ENCODE peak calls at places on chromosomes 5 and 9, in nine cellular contexts. N, D, B, P, M, T, F, U and Y are unnamed samples.

GRCh38 chr9:35827486-35827885 is 1.0 kb downstream of the FAM221B start:
- DNase-seq in N (no peak), D (no peak), B (no peak), P (no peak), M (no peak), T (no peak), F (peak), U (peak), Y (no peak)

GRCh38 chr5:135217669-135218485 is 181.2 kb downstream of the MACROH2A1 start:
- DNase-seq in N (no peak), D (peak), B (no peak), P (peak), M (no peak), T (no peak), F (no peak), U (no peak), Y (no peak)

GRCh38 chr9:1373445-1373844 is 323.3 kb downstream of the DMRT2 start:
- DNase-seq in N (no peak), D (no peak), B (no peak), P (no peak), M (no peak), T (no peak), F (no peak), U (no peak), Y (no peak)

GRCh38 chr9:129309041-129309430 is 131.0 kb upstream of the IER5L start:
- DNase-seq in N (no peak), D (peak), B (no peak), P (no peak), M (no peak), T (no peak), F (no peak), U (no peak), Y (no peak)

GRCh38 chr5:139651502-139651862 is 3.3 kb downstream of the CXXC5 start:
- DNase-seq in N (no peak), D (no peak), B (no peak), P (no peak), M (no peak), T (no peak), F (peak), U (no peak), Y (peak)

GRCh38 chr9:131432597-131433301 is 38.9 kb downstream of the PRRC2B start:
- DNase-seq in N (no peak), D (no peak), B (no peak), P (no peak), M (no peak), T (no peak), F (peak), U (peak), Y (no peak)

GRCh38 chr9:22098636-22099332 is 89.7 kb upstream of the CDKN2B start:
- DNase-seq in N (no peak), D (no peak), B (no peak), P (no peak), M (no peak), T (no peak), F (no peak), U (no peak), Y (no peak)

GRCh38 chr9:83013867-83014605 is 48.9 kb downstream of the RASEF start:
- DNase-seq in N (no peak), D (no peak), B (no peak), P (no peak), M (no peak), T (no peak), F (peak), U (peak), Y (peak)

GRCh38 chr5:43676083-43676840 is 73.3 kb downstream of the NNT start:
- DNase-seq in N (no peak), D (no peak), B (no peak), P (no peak), M (no peak), T (no peak), F (no peak), U (no peak), Y (no peak)

GRCh38 chr9:106596984-106597383 is 266.0 kb upstream of the ZNF462 start:
- DNase-seq in N (no peak), D (no peak), B (no peak), P (no peak), M (no peak), T (no peak), F (no peak), U (no peak), Y (no peak)

GRCh38 chr9:69900406-69900805 is 79.8 kb downstream of the CFAP95 start:
- DNase-seq in N (no peak), D (no peak), B (no peak), P (no peak), M (no peak), T (no peak), F (peak), U (no peak), Y (no peak)

GRCh38 chr5:168318237-168318636 is 26.8 kb downstream of the WWC1 start:
- DNase-seq in N (no peak), D (no peak), B (no peak), P (no peak), M (no peak), T (no peak), F (no peak), U (no peak), Y (no peak)

GRCh38 chr5:82142928-82143577 is 135.1 kb downstream of the RPS23 start:
- DNase-seq in N (no peak), D (no peak), B (no peak), P (no peak), M (no peak), T (no peak), F (no peak), U (no peak), Y (no peak)

GRCh38 chr9:32672478-32672877 is 37.0 kb upstream of the TAF1L start:
- DNase-seq in N (no peak), D (no peak), B (no peak), P (no peak), M (no peak), T (no peak), F (peak), U (peak), Y (peak)

GRCh38 chr9:15373201-15373530 is 49.5 kb upstream of the SNAPC3 start:
- DNase-seq in N (no peak), D (no peak), B (no peak), P (no peak), M (no peak), T (no peak), F (peak), U (peak), Y (peak)

GRCh38 chr9:133707065-133707760 is 30.9 kb downstream of the SARDH start:
- DNase-seq in N (no peak), D (no peak), B (peak), P (peak), M (no peak), T (no peak), F (peak), U (no peak), Y (no peak)

GRCh38 chr9:101791938-101792337 is 53.5 kb upstream of the GRIN3A start:
- DNase-seq in N (no peak), D (no peak), B (peak), P (no peak), M (peak), T (peak), F (peak), U (no peak), Y (peak)

GRCh38 chr5:164013077-164013670 is 507.8 kb downstream of the MAT2B start:
- DNase-seq in N (peak), D (peak), B (peak), P (no peak), M (peak), T (peak), F (peak), U (peak), Y (peak)

GRCh38 chr5:139848508-139849100 is 53.0 kb downstream of the PSD2 start:
- DNase-seq in N (no peak), D (no peak), B (no peak), P (peak), M (peak), T (no peak), F (no peak), U (no peak), Y (no peak)

GRCh38 chr9:129854588-129855110 is 19.4 kb downstream of the USP20 start:
- DNase-seq in N (no peak), D (no peak), B (no peak), P (no peak), M (no peak), T (no peak), F (no peak), U (no peak), Y (no peak)

GRCh38 chr5:132074091-132074771 is 642 bp downstream of the CSF2 start:
- DNase-seq in N (no peak), D (no peak), B (no peak), P (no peak), M (no peak), T (no peak), F (no peak), U (no peak), Y (no peak)

GRCh38 chr5:79697222-79698164 is 7.9 kb downstream of the CMYA5 start:
- DNase-seq in N (no peak), D (no peak), B (no peak), P (no peak), M (no peak), T (no peak), F (peak), U (no peak), Y (no peak)

GRCh38 chr9:104969116-104969515 is 41.2 kb upstream of the ABCA1 start:
- DNase-seq in N (no peak), D (no peak), B (no peak), P (no peak), M (no peak), T (no peak), F (peak), U (no peak), Y (no peak)

GRCh38 chr9:123299558-123300126 is 31.3 kb upstream of the STRBP start:
- DNase-seq in N (no peak), D (no peak), B (no peak), P (no peak), M (no peak), T (no peak), F (no peak), U (no peak), Y (no peak)

GRCh38 chr9:91245432-91246313 is 116.0 kb downstream of the AUH start:
- DNase-seq in N (peak), D (no peak), B (no peak), P (no peak), M (no peak), T (no peak), F (peak), U (no peak), Y (no peak)

GRCh38 chr5:135207866-135208265 is 173.8 kb upstream of the PITX1 start:
- DNase-seq in N (no peak), D (no peak), B (no peak), P (peak), M (no peak), T (no peak), F (no peak), U (no peak), Y (no peak)

GRCh38 chr5:94024101-94024500 is 282.7 kb upstream of the POU5F2 start:
- DNase-seq in N (no peak), D (no peak), B (no peak), P (no peak), M (no peak), T (no peak), F (peak), U (no peak), Y (no peak)

GRCh38 chr5:108623826-108624225 is 123.9 kb upstream of the FER start:
- DNase-seq in N (no peak), D (no peak), B (no peak), P (no peak), M (no peak), T (no peak), F (no peak), U (no peak), Y (no peak)

GRCh38 chr5:80181618-80182211 is 74.1 kb downstream of the SERINC5 start:
- DNase-seq in N (no peak), D (peak), B (no peak), P (no peak), M (no peak), T (no peak), F (no peak), U (no peak), Y (peak)

GRCh38 chr9:70477907-70478480 is 63.5 kb upstream of the KLF9 start:
- DNase-seq in N (no peak), D (no peak), B (no peak), P (no peak), M (no peak), T (no peak), F (no peak), U (no peak), Y (no peak)

GRCh38 chr5:135012951-135013391 is 21.1 kb downstream of the PITX1 start:
- DNase-seq in N (no peak), D (no peak), B (no peak), P (no peak), M (no peak), T (no peak), F (peak), U (no peak), Y (no peak)

GRCh38 chr5:173265433-173265832 is 30.4 kb upstream of the NKX2-5 start:
- DNase-seq in N (no peak), D (peak), B (no peak), P (no peak), M (no peak), T (no peak), F (no peak), U (no peak), Y (no peak)

GRCh38 chr9:123771690-123772089 is 158.2 kb downstream of the DENND1A start:
- DNase-seq in N (no peak), D (no peak), B (no peak), P (no peak), M (no peak), T (no peak), F (no peak), U (no peak), Y (no peak)

GRCh38 chr9:117400131-117400530 is 14.7 kb downstream of the ASTN2 start:
- DNase-seq in N (no peak), D (no peak), B (peak), P (no peak), M (no peak), T (no peak), F (no peak), U (no peak), Y (no peak)

GRCh38 chr5:53434566-53434965 is 45.9 kb upstream of the FST start:
- DNase-seq in N (no peak), D (no peak), B (no peak), P (no peak), M (no peak), T (no peak), F (peak), U (peak), Y (no peak)

GRCh38 chr5:141604318-141604717 is 14.5 kb downstream of the DIAPH1 start:
- DNase-seq in N (no peak), D (no peak), B (no peak), P (peak), M (no peak), T (no peak), F (peak), U (peak), Y (peak)

GRCh38 chr5:73638344-73639095 is 12.5 kb downstream of the ARHGEF28 start:
- DNase-seq in N (no peak), D (no peak), B (no peak), P (no peak), M (no peak), T (no peak), F (peak), U (peak), Y (no peak)